ENCODE peak calls at places on chromosomes 12 and 14, in eight cellular contexts. Z is stimulated activated CD8-positive, alpha-beta memory T cell treated with anti-CD3 and anti-CD28 coated beads, Interleukin-15, amount 100 ng/mL, for 1 hour; D is psoas muscle; K is RWPE1; A is lung; I is GM04504; W is GM12878; C is Karpas-422. X is an unnamed sample.

GRCh38 chr14:46250113-46250703 is 401.4 kb downstream of the RPL10L start:
- DNase-seq in A (no peak), W (no peak), D (no peak), C (peak), K (peak), Z (no peak), I (no peak), X (no peak)

GRCh38 chr14:74548881-74549280 is 55.3 kb downstream of the ISCA2 start:
- DNase-seq in C (no peak), Z (no peak), D (peak), K (no peak), A (peak), I (peak), W (no peak), X (no peak)

GRCh38 chr14:76877871-76878270 is 51.7 kb downstream of the LRRC74A start:
- DNase-seq in A (no peak), I (no peak), Z (no peak), C (no peak), W (no peak), D (no peak), K (no peak), X (no peak)

GRCh38 chr12:65638324-65638723 is 186.0 kb upstream of the HMGA2 start:
- DNase-seq in Z (no peak), I (no peak), D (no peak), K (no peak), C (no peak), W (no peak), A (no peak), X (no peak)

GRCh38 chr12:92144631-92145480 is 790 bp downstream of the BTG1 start:
- DNase-seq in Z (peak), W (no peak), C (peak), A (peak), I (no peak), K (peak), D (peak), X (peak)

GRCh38 chr12:76444408-76444984 is 96.3 kb upstream of the BBS10 start:
- DNase-seq in A (no peak), Z (no peak), K (no peak), C (no peak), W (no peak), I (no peak), D (no peak), X (no peak)

GRCh38 chr12:78568326-78569020 is 296.1 kb upstream of the SYT1 start:
- DNase-seq in C (no peak), I (no peak), A (no peak), W (no peak), K (no peak), Z (no peak), D (no peak), X (no peak)

GRCh38 chr12:113762849-113763816 is 203.0 kb downstream of the RBM19 start:
- DNase-seq in W (no peak), K (no peak), C (no peak), I (no peak), A (no peak), Z (no peak), D (no peak), X (no peak)

GRCh38 chr14:102235275-102235897 is 69.6 kb downstream of the MOK start:
- DNase-seq in I (peak), K (peak), A (peak), W (no peak), C (peak), Z (peak), D (peak), X (peak)

GRCh38 chr12:64894827-64895475 is 70.5 kb downstream of the TBC1D30 start:
- DNase-seq in Z (no peak), D (no peak), C (no peak), I (no peak), A (no peak), W (no peak), K (no peak), X (no peak)

GRCh38 chr12:46965137-46965536 is 114.3 kb upstream of the PCED1B start:
- DNase-seq in K (no peak), A (no peak), I (no peak), D (no peak), Z (no peak), W (no peak), C (no peak), X (no peak)

GRCh38 chr12:85468356-85469157 is 188.5 kb downstream of the ALX1 start:
- DNase-seq in K (peak), W (peak), D (no peak), I (peak), Z (no peak), C (peak), A (peak), X (no peak)

GRCh38 chr12:89166525-89166934 is 185.8 kb downstream of the DUSP6 start:
- DNase-seq in D (no peak), W (peak), C (peak), A (no peak), K (no peak), Z (no peak), I (no peak), X (no peak)